ENCODE peak calls at places on chromosomes 12 and 14, in five cellular contexts. A is K562, C is IMR-90, X is HCT116, Z is A549. K is an unnamed sample.

GRCh38 chr12:57722716-57723629 is 15.6 kb downstream of the AGAP2 start:
- DNase-seq in A (no peak), C (no peak), X (no peak), Z (no peak), K (no peak)

GRCh38 chr12:123696209-123696608 is 15.9 kb upstream of the ATP6V0A2 start:
- DNase-seq in A (no peak), C (no peak), X (no peak), Z (no peak), K (no peak)

GRCh38 chr12:226401-226800 is 12.4 kb upstream of the SLC6A12 start:
- DNase-seq in A (no peak), C (no peak), X (no peak), Z (no peak), K (no peak)

GRCh38 chr12:55712700-55713415 is 3.0 kb upstream of the BLOC1S1 start:
- DNase-seq in A (no peak), C (no peak), X (no peak), Z (no peak), K (no peak)

GRCh38 chr14:36647827-36648753 is 13.6 kb upstream of the PAX9 start:
- DNase-seq in A (peak; percentile 48), C (peak; percentile 30), X (no peak), Z (peak; percentile 47), K (peak; percentile 80)

GRCh38 chr14:29637406-29637805 is 290.2 kb downstream of the PRKD1 start:
- DNase-seq in A (no peak), C (peak; percentile 64), X (no peak), Z (no peak), K (no peak)

GRCh38 chr12:32211066-32211768 is 104.6 kb downstream of the BICD1 start:
- DNase-seq in A (no peak), C (no peak), X (no peak), Z (no peak), K (no peak)

GRCh38 chr14:21102472-21103164 is 1.8 kb downstream of the TMEM253 start:
- DNase-seq in A (peak; percentile 60), C (no peak), X (no peak), Z (no peak), K (no peak)

GRCh38 chr12:129826273-129826672 is 77.6 kb downstream of the TMEM132D start:
- DNase-seq in A (no peak), C (no peak), X (no peak), Z (no peak), K (no peak)

GRCh38 chr12:131673519-131674265 is 37.2 kb upstream of the SFSWAP start:
- DNase-seq in A (no peak), C (peak; percentile 10), X (no peak), Z (no peak), K (no peak)

GRCh38 chr14:22226381-22226780 is 362.6 kb downstream of the DAD1 start:
- DNase-seq in A (peak; percentile 3), C (peak; percentile 59), X (no peak), Z (no peak), K (no peak)

GRCh38 chr14:71593966-71594365 is 338.3 kb upstream of the RGS6 start:
- DNase-seq in A (no peak), C (no peak), X (no peak), Z (no peak), K (no peak)

GRCh38 chr12:65949986-65950385 is 125.7 kb downstream of the HMGA2 start:
- DNase-seq in A (no peak), C (no peak), X (no peak), Z (no peak), K (no peak)

GRCh38 chr14:101103321-101103901 is 199.9 kb upstream of the RTL1 start:
- DNase-seq in A (no peak), C (no peak), X (no peak), Z (no peak), K (no peak)

GRCh38 chr12:65533177-65533883 is 254.8 kb downstream of the MSRB3 start:
- DNase-seq in A (no peak), C (peak; percentile 52), X (peak; percentile 95), Z (no peak), K (no peak)

GRCh38 chr12:57430117-57430930 is 519 bp downstream of the R3HDM2 start:
- DNase-seq in A (no peak), C (peak; percentile 34), X (no peak), Z (peak; percentile 50), K (no peak)

GRCh38 chr14:58815046-58815701 is 177.4 kb downstream of the DACT1 start:
- DNase-seq in A (no peak), C (peak; percentile 50), X (no peak), Z (no peak), K (no peak)

GRCh38 chr12:41604830-41605229 is 416.7 kb downstream of the PDZRN4 start:
- DNase-seq in A (no peak), C (no peak), X (no peak), Z (no peak), K (no peak)

GRCh38 chr12:15530361-15530760 is 208.1 kb downstream of the PTPRO start:
- DNase-seq in A (no peak), C (no peak), X (no peak), Z (no peak), K (no peak)

GRCh38 chr14:28656704-28657255 is 109.8 kb upstream of the FOXG1 start:
- DNase-seq in A (no peak), C (no peak), X (no peak), Z (no peak), K (no peak)

GRCh38 chr12:57242691-57243454 is 8.1 kb downstream of the STAC3 start:
- DNase-seq in A (peak; percentile 76), C (peak; percentile 35), X (peak; percentile 56), Z (peak; percentile 81), K (peak; percentile 100)

GRCh38 chr14:104680056-104680805 is 9.2 kb upstream of the INF2 start:
- DNase-seq in A (peak; percentile 36), C (peak; percentile 85), X (no peak), Z (peak; percentile 85), K (no peak)

GRCh38 chr12:42299392-42300308 is 26.2 kb downstream of the ZCRB1 start:
- DNase-seq in A (no peak), C (peak; percentile 80), X (no peak), Z (no peak), K (no peak)

GRCh38 chr12:56160894-56161667 is 2.9 kb downstream of the MYL6 start:
- DNase-seq in A (no peak), C (no peak), X (no peak), Z (no peak), K (no peak)

GRCh38 chr14:77086017-77086727 is 11.9 kb upstream of the CIPC start:
- DNase-seq in A (no peak), C (peak; percentile 54), X (no peak), Z (no peak), K (no peak)

GRCh38 chr14:64919215-64919614 is 5.0 kb downstream of the CHURC1 start:
- DNase-seq in A (no peak), C (no peak), X (no peak), Z (no peak), K (no peak)

GRCh38 chr12:32734952-32735351 is 20.7 kb downstream of the YARS2 start:
- DNase-seq in A (no peak), C (no peak), X (no peak), Z (peak; percentile 7), K (no peak)

GRCh38 chr12:120399531-120399930 is 30.6 kb upstream of the MSI1 start:
- DNase-seq in A (no peak), C (peak; percentile 75), X (no peak), Z (no peak), K (no peak)

GRCh38 chr14:67515386-67516079 is 17.6 kb upstream of the PLEKHH1 start:
- DNase-seq in A (no peak), C (no peak), X (no peak), Z (peak; percentile 37), K (peak; percentile 63)

DNA sequence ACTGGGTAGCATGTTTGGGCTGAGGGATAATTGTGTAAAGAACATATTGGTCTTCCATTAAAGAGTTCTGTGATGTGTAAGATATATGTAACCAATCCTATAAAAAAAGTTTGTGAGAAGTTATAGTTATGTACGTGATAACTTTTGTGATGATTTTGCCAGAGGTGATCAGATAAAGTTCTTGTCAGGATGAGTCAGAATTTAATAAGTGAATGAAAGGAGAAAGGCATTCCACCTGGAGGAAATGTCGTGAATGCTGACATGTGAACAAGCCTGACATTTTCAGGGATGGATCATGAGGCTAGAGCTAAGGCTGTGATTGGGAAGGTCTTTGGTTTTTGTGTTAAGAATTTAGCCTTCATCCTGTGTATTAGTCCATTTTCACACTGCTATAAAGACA is 241.5 kb downstream of the SNAPC1 start:
- DNase-seq in A (no peak), C (no peak), X (no peak), Z (no peak), K (no peak)
- TF ChIP-seq RAD21 in A (no peak), C (no peak), X (no peak), Z (no peak), K (no peak)

DNA sequence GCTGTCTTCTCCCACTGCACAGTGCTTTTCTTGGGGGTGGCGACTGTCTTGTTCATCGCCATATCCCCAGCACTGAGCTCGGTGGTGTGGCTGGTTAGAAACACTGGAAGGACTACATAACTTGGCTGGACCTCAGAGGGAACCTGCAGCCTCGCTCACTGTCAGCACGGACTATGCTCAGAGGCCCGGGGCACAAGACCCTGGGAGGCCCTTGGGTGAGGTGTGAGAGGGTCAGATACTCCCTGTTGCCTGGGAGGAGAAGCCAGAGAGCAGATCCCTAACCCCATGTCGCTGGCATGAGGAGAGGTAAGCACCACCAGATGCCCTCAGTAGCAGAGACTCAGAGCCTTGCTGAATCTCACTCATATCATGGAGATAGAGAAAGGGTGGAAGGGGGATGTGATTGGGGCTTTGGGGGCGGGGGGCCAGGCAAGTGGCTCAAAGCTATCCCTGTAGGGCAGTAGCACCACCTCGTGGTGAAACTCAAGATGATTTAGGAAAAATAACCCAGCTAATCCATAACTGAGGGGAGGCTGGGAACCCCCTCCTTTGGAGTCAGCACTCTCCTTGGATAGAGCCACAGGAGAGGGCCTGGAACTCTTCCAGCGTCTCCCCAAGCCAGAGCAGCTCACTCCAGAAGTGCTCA is 18.7 kb upstream of the HDAC7 start:
- DNase-seq in A (peak; percentile 74), C (peak; percentile 41), X (peak; percentile 44), Z (peak; percentile 76), K (no peak)
- TF ChIP-seq RAD21 in A (peak; percentile 72), C (peak; percentile 75), X (peak; percentile 81), Z (peak; percentile 94), K (peak; percentile 72)

DNA sequence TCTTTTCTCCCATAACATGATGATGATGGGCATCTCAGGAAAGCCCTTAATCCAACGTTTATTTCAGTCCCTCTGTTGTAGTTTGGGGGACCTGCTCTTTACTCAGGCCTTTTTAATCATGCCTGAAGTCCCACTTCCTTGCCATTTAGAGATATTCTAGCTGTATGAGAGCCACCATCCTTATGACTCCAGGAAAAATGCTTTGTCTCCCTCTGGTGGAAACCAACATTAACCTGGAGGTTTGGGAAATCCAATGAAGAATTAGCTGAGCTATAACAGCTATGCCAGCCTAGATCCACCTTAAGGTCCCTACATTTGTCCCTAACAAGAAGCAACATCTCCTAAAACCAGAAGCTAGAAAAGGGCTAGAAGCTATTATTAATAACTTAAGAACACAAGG is 1399.1 kb downstream of the LRFN5 start:
- DNase-seq in A (no peak), C (peak; percentile 23), X (no peak), Z (no peak), K (no peak)
- TF ChIP-seq RAD21 in A (no peak), C (peak; percentile 57), X (no peak), Z (no peak), K (peak; percentile 48)

DNA sequence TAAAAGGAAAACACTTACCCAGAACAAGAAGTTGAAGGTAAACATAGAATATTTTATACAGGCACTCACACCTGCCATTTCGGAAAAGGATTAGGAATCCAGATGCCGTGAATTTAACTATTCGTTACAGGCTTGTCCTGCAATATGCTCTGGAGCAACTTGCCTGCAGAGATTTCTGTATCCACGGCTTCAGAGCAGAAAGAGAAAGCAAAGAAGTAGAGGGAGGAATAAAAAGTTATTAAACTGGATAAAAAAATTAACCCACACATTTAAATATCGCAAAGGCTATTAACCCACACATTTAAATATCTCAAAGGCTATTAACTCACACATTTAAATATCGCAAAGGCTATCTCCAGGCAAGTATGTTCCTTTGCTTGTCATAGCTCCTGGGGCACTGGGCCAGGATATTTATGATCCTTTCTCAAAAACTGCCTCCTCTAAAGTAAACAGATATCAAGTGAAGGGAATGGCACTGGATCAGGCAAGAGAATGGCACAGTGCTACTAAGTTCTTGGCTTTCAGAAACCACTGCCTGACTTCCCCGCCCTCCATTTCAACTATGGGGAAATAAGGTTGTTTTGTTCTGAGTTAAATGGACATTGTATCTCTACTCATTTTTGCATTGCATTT is at the start of gene TSPAN8:
- DNase-seq in A (no peak), C (no peak), X (no peak), Z (no peak), K (no peak)
- TF ChIP-seq RAD21 in A (no peak), C (no peak), X (no peak), Z (no peak), K (no peak)

K was measured in H1.